ENCODE peak calls at places on chromosomes 6 and 20, in seven cellular contexts. N is neural progenitor cell; S is dorsolateral prefrontal cortex; Z is CD4-positive, alpha-beta memory T cell; G is A549; B is heart left ventricle; X is right cardiac atrium. T is an unnamed sample.

GRCh38 chr6:3455490-3456394 is 1.1 kb downstream of the SLC22A23 start:
- DNase-seq in N (peak; percentile 55), S (peak; percentile 53), Z (no peak), G (peak; percentile 9), B (peak; percentile 33), X (peak; percentile 74), T (peak; percentile 21)

GRCh38 chr6:71250050-71250689 is 38.4 kb upstream of the OGFRL1 start:
- DNase-seq in N (no peak), S (no peak), Z (no peak), G (peak; percentile 16), B (no peak), X (no peak), T (no peak)

GRCh38 chr6:28011716-28012115 is 54.7 kb downstream of the OR2B6 start:
- DNase-seq in N (no peak), S (no peak), Z (no peak), G (no peak), B (no peak), X (no peak), T (no peak)

GRCh38 chr6:108565091-108565766 is 4.5 kb downstream of the FOXO3 start:
- DNase-seq in N (no peak), S (no peak), Z (peak; percentile 73), G (no peak), B (no peak), X (no peak), T (no peak)

GRCh38 chr20:31740208-31740607 is 1.1 kb downstream of the TPX2 start:
- DNase-seq in N (peak; percentile 5), S (no peak), Z (no peak), G (no peak), B (no peak), X (no peak), T (no peak)

GRCh38 chr20:33697129-33697528 is 10.9 kb upstream of the E2F1 start:
- DNase-seq in N (no peak), S (peak; percentile 63), Z (no peak), G (no peak), B (peak; percentile 63), X (peak; percentile 67), T (peak; percentile 88)

GRCh38 chr6:56437171-56437900 is 190.0 kb upstream of the COL21A1 start:
- DNase-seq in N (no peak), S (no peak), Z (no peak), G (no peak), B (no peak), X (no peak), T (no peak)

GRCh38 chr6:16380220-16380809 is 141.9 kb downstream of the GMPR start:
- DNase-seq in N (no peak), S (no peak), Z (no peak), G (no peak), B (peak; percentile 65), X (no peak), T (no peak)

GRCh38 chr20:62274332-62275262 is 28.2 kb upstream of the ADRM1 start:
- DNase-seq in N (no peak), S (no peak), Z (no peak), G (no peak), B (no peak), X (peak; percentile 68), T (no peak)

GRCh38 chr20:49979030-49979832 is 3.5 kb upstream of the SNAI1 start:
- DNase-seq in N (peak; percentile 88), S (no peak), Z (peak; percentile 46), G (peak; percentile 60), B (peak; percentile 56), X (peak; percentile 82), T (peak; percentile 62)

GRCh38 chr6:33838979-33839378 is 35.2 kb upstream of the MLN start:
- DNase-seq in N (no peak), S (no peak), Z (no peak), G (no peak), B (no peak), X (no peak), T (no peak)

GRCh38 chr6:18632670-18633410 is 245.7 kb downstream of the RNF144B start:
- DNase-seq in N (no peak), S (no peak), Z (no peak), G (no peak), B (no peak), X (no peak), T (no peak)

GRCh38 chr6:13488015-13488895 is 855 bp upstream of the GFOD1 start:
- DNase-seq in N (peak; percentile 71), S (peak; percentile 39), Z (peak; percentile 9), G (no peak), B (peak; percentile 52), X (peak; percentile 85), T (peak; percentile 52)

GRCh38 chr6:56595490-56596122 is 47.1 kb downstream of the DST start:
- DNase-seq in N (peak; percentile 74), S (no peak), Z (peak; percentile 28), G (peak; percentile 8), B (no peak), X (no peak), T (peak; percentile 51)

GRCh38 chr20:42530855-42531674 is 658.6 kb downstream of the PTPRT start:
- DNase-seq in N (peak; percentile 60), S (no peak), Z (no peak), G (peak; percentile 33), B (no peak), X (no peak), T (no peak)

GRCh38 chr20:42531675-42531985 is 658.1 kb downstream of the PTPRT start:
- DNase-seq in N (peak; percentile 10), S (no peak), Z (no peak), G (no peak), B (no peak), X (no peak), T (no peak)
- H3K27ac ChIP-seq in N (no peak overlapping the region), S (no peak overlapping the region), Z (no peak overlapping the region), G (no peak overlapping the region), B (no peak overlapping the region), X (no peak overlapping the region), T (no peak overlapping the region)

DNA sequence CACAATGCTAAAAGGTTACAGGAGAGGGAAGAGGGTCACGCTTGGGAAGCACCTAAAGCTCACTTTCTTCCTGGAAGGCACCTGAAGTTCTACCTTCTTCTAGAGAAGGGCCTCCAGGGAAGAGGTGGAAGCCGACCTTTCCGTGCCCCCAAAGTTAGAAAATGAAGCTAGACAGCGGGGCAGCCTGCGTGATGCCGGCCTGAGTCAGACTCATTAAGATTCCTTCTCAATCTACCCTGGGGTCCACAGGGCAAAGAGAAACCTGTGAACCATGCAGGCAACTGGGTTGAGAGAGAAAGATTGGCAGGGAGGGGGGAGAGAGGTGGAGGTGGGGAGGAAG is 54.8 kb upstream of the CCDC167 start:
- DNase-seq in N (no peak), S (no peak), Z (no peak), G (no peak), B (no peak), X (no peak), T (no peak)
- H3K27ac ChIP-seq in N (no peak overlapping the region), S (no peak overlapping the region), Z (no peak overlapping the region), G (peak overlapping the region; percentile 80), B (no peak overlapping the region), X (no peak overlapping the region), T (no peak overlapping the region)

GRCh38 chr6:42932412-42932811 is 3.1 kb downstream of the CNPY3 start:
- DNase-seq in N (no peak), S (no peak), Z (no peak), G (no peak), B (no peak), X (no peak), T (no peak)

GRCh38 chr6:42936398-42936797 is 7.1 kb downstream of the CNPY3 start:
- DNase-seq in N (no peak), S (no peak), Z (no peak), G (no peak), B (no peak), X (no peak), T (no peak)

GRCh38 chr6:42929928-42930360 is 664 bp downstream of the CNPY3 start:
- DNase-seq in N (no peak), S (no peak), Z (peak; percentile 46), G (no peak), B (peak; percentile 37), X (no peak), T (no peak)

GRCh38 chr6:42935322-42935721 is 6.0 kb downstream of the CNPY3 start:
- DNase-seq in N (no peak), S (no peak), Z (no peak), G (no peak), B (no peak), X (no peak), T (no peak)

DNA sequence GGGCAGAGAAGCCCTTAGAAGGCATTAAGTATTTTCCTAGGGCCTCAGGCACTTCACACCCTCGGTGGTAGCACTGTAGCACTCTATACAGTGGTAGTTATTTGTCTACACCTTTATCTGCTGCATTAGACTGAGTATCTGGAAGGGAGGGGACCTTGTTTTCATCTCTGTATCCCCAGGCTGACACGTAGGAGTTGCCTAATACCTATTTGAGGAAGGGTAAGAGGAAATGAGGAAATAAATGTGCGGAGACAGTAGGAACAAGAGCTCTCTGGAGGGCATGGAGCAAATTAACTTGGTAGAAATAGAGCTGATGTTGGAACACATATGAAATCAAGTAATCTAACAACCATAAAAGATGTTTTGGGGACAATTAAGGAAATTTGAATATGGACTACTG is 3.9 kb downstream of the CNPY3 start:
- DNase-seq in N (no peak), S (no peak), Z (no peak), G (no peak), B (no peak), X (no peak), T (no peak)
- H3K27ac ChIP-seq in N (no peak overlapping the region), S (no peak overlapping the region), Z (peak overlapping the region; percentile 2), G (no peak overlapping the region), B (no peak overlapping the region), X (no peak overlapping the region), T (no peak overlapping the region)

GRCh38 chr6:116512709-116513108 is 1.3 kb downstream of the CALHM5 start:
- DNase-seq in N (no peak), S (no peak), Z (no peak), G (no peak), B (no peak), X (no peak), T (no peak)
- H3K27ac ChIP-seq in N (no peak overlapping the region), S (no peak overlapping the region), Z (no peak overlapping the region), G (no peak overlapping the region), B (peak overlapping the region; percentile 46), X (no peak overlapping the region), T (peak overlapping the region; percentile 79)

GRCh38 chr6:85674604-85675003 is 31.9 kb upstream of the SYNCRIP start:
- DNase-seq in N (no peak), S (no peak), Z (no peak), G (no peak), B (no peak), X (no peak), T (no peak)
- H3K27ac ChIP-seq in N (peak overlapping the region; percentile 14), S (no peak overlapping the region), Z (peak overlapping the region; percentile 12), G (no peak overlapping the region), B (no peak overlapping the region), X (no peak overlapping the region), T (no peak overlapping the region)

GRCh38 chr6:32128751-32129296 is 778 bp upstream of the ATF6B start:
- DNase-seq in N (no peak), S (no peak), Z (no peak), G (no peak), B (peak; percentile 44), X (peak; percentile 62), T (no peak)
- H3K27ac ChIP-seq in N (no peak overlapping the region), S (peak overlapping the region; percentile 71), Z (peak overlapping the region; percentile 83), G (peak overlapping the region; percentile 92), B (no peak overlapping the region), X (peak overlapping the region; percentile 68), T (peak overlapping the region; percentile 92)

GRCh38 chr20:38873050-38873581 is 53.1 kb upstream of the FAM83D start:
- DNase-seq in N (no peak), S (no peak), Z (peak; percentile 81), G (no peak), B (no peak), X (no peak), T (no peak)
- H3K27ac ChIP-seq in N (no peak overlapping the region), S (peak overlapping the region; percentile 91), Z (peak overlapping the region; percentile 75), G (no peak overlapping the region), B (no peak overlapping the region), X (no peak overlapping the region), T (no peak overlapping the region)

T was measured in uterus.